ENCODE peak calls at places on chromosomes 7 and 10, in six cellular contexts. W is T-cell; P is cardiac muscle cell; D is T-helper 1 cell; H is stimulated activated CD8-positive, alpha-beta memory T cell treated with anti-CD3 and anti-CD28 coated beads, Interleukin-15, amount 100 ng/mL, for 24 hours; U is central memory CD4-positive, alpha-beta T cell. G is an unnamed sample.

GRCh38 chr7:27178366-27178765 is 4.2 kb upstream of the HOXA10 start:
- DNase-seq in W (no peak), H (no peak), D (no peak), U (no peak), P (no peak), G (peak; percentile 8)

GRCh38 chr7:123184271-123184670 is 15.5 kb downstream of the SLC13A1 start:
- DNase-seq in P (no peak), U (no peak), H (no peak), D (no peak), W (no peak), G (no peak)

GRCh38 chr7:105413887-105414437 is 25.2 kb upstream of the SRPK2 start:
- DNase-seq in D (no peak), P (peak; percentile 44), U (no peak), W (no peak), H (no peak), G (no peak)

GRCh38 chr10:101769541-101770180 is 6.3 kb downstream of the FGF8 start:
- DNase-seq in H (no peak), P (no peak), U (no peak), D (no peak), W (no peak), G (no peak)

GRCh38 chr10:109959571-109960145 is 36.3 kb upstream of the XPNPEP1 start:
- DNase-seq in H (no peak), P (no peak), U (no peak), D (no peak), W (no peak), G (no peak)

GRCh38 chr7:130943336-130943901 is 209.4 kb upstream of the KLF14 start:
- DNase-seq in H (no peak), U (peak; percentile 65), W (no peak), D (no peak), P (no peak), G (no peak)

GRCh38 chr7:11831727-11832495 is at the start of gene THSD7A:
- DNase-seq in D (no peak), H (no peak), U (no peak), P (peak; percentile 82), W (no peak), G (peak; percentile 61)

GRCh38 chr10:77240042-77240619 is 397.5 kb downstream of the KCNMA1 start:
- DNase-seq in D (no peak), W (no peak), P (no peak), U (no peak), H (no peak), G (no peak)

GRCh38 chr10:64115913-64116643 is 594.9 kb downstream of the REEP3 start:
- DNase-seq in P (peak; percentile 59), W (no peak), H (no peak), D (no peak), U (no peak), G (peak; percentile 35)

GRCh38 chr10:93548376-93549071 is 17.9 kb upstream of the FFAR4 start:
- DNase-seq in U (no peak), W (no peak), H (no peak), D (no peak), P (no peak), G (no peak)

GRCh38 chr10:46559231-46559671 is 2.8 kb upstream of the GPRIN2 start:
- DNase-seq in D (no peak), W (peak; percentile 5), H (no peak), P (no peak), U (no peak), G (no peak)

GRCh38 chr7:96547371-96547811 is 162.3 kb downstream of the SEM1 start:
- DNase-seq in P (no peak), D (no peak), H (no peak), W (no peak), U (no peak), G (no peak)

GRCh38 chr7:154903083-154903731 is 99.7 kb downstream of the PAXIP1 start:
- DNase-seq in H (no peak), D (no peak), U (no peak), P (no peak), W (no peak), G (no peak)

GRCh38 chr10:14774797-14775196 is at the start of gene FAM107B:
- DNase-seq in P (no peak), W (no peak), U (no peak), H (no peak), D (no peak), G (no peak)

GRCh38 chr7:16465469-16466086 is at the start of gene SOSTDC1:
- DNase-seq in D (no peak), W (no peak), U (no peak), H (no peak), P (peak; percentile 57), G (peak; percentile 31)

GRCh38 chr10:101840741-101841453 is 2.7 kb downstream of the KCNIP2 start:
- DNase-seq in H (peak; percentile 60), U (peak; percentile 56), P (peak; percentile 95), W (peak; percentile 68), D (peak; percentile 65), G (peak; percentile 95)

GRCh38 chr7:137935849-137936508 is 65.9 kb downstream of the CREB3L2 start:
- DNase-seq in H (no peak), W (no peak), P (no peak), U (peak; percentile 14), D (no peak), G (no peak)

GRCh38 chr10:72087392-72087968 is 871 bp downstream of the SPOCK2 start:
- DNase-seq in D (peak; percentile 44), W (peak; percentile 59), P (no peak), U (peak; percentile 48), H (no peak), G (no peak)

GRCh38 chr7:43511029-43511428 is 71.9 kb upstream of the STK17A start:
- DNase-seq in P (no peak), U (no peak), D (no peak), H (no peak), W (no peak), G (no peak)

GRCh38 chr7:128902761-128903585 is 7.5 kb downstream of the KCP start:
- DNase-seq in H (no peak), W (no peak), U (no peak), P (no peak), D (no peak), G (no peak)

GRCh38 chr7:82481499-82482097 is 38.0 kb upstream of the CACNA2D1 start:
- DNase-seq in P (peak; percentile 17), U (no peak), D (no peak), H (no peak), W (no peak), G (peak; percentile 10)

GRCh38 chr7:94028768-94029167 is 24.6 kb upstream of the BET1 start:
- DNase-seq in U (no peak), P (no peak), W (no peak), H (no peak), D (no peak), G (no peak)

GRCh38 chr7:147510913-147511312 is 1079.7 kb upstream of the C7orf33 start:
- DNase-seq in P (no peak), D (no peak), U (no peak), W (no peak), H (no peak), G (no peak)

GRCh38 chr10:126171555-126171954 is 216.7 kb downstream of the ADAM12 start:
- DNase-seq in U (no peak), W (no peak), P (no peak), H (no peak), D (no peak), G (no peak)

GRCh38 chr10:61605221-61605620 is 57.5 kb upstream of the CABCOCO1 start:
- DNase-seq in U (no peak), W (no peak), P (no peak), D (no peak), H (no peak), G (no peak)

GRCh38 chr7:140541513-140542192 is 62.3 kb upstream of the MKRN1 start:
- DNase-seq in U (no peak), H (no peak), P (peak; percentile 82), D (no peak), W (no peak), G (peak; percentile 74)

GRCh38 chr10:88012627-88013026 is 149.2 kb downstream of the PTEN start:
- DNase-seq in U (no peak), H (no peak), D (no peak), P (no peak), W (no peak), G (no peak)

GRCh38 chr7:92880212-92881090 is 44.1 kb upstream of the CDK6 start:
- DNase-seq in U (no peak), D (no peak), P (peak; percentile 71), H (no peak), W (no peak), G (no peak)

GRCh38 chr10:93006435-93007039 is 54.1 kb upstream of the CYP26C1 start:
- DNase-seq in D (no peak), W (no peak), U (no peak), H (no peak), P (peak; percentile 48), G (peak; percentile 56)

GRCh38 chr10:22570234-22570633 is 144.1 kb downstream of the PIP4K2A start:
- DNase-seq in D (no peak), W (no peak), U (no peak), P (no peak), H (no peak), G (no peak)

GRCh38 chr10:59085641-59086502 is 90.6 kb upstream of the PHYHIPL start:
- DNase-seq in U (no peak), H (no peak), W (no peak), P (no peak), D (no peak), G (no peak)

GRCh38 chr10:43041422-43042342 is 35.2 kb upstream of the RET start:
- DNase-seq in P (no peak), W (no peak), H (no peak), U (no peak), D (no peak), G (no peak)

G was measured in HEK293T.